ENCODE peak calls at places on chromosomes 5 and 9, in eight cellular contexts. H is lower lobe of right lung, B is mesenchymal stem cell, Q is right lobe of liver, L is HCT116, Y is PC-3, J is pancreas, I is neural progenitor cell. R is an unnamed sample. For H3K4me1 and H3K27me3, the result is how much of the 10 kb centered on the place peaks cover.

GRCh38 chr5:3325206-3325605 is 270.4 kb upstream of the IRX1 start:
- DNase-seq in L (no peak), J (no peak), Y (no peak), Q (no peak), I (peak), H (no peak), B (no peak), R (no peak)

GRCh38 chr9:116572095-116572748 is 114.9 kb upstream of the TRIM32 start:
- DNase-seq in H (peak), L (peak), I (peak), J (peak), Q (peak), B (peak), Y (peak), R (peak)

GRCh38 chr9:8604201-8604600 is 804.6 kb upstream of the DMAC1 start:
- DNase-seq in Q (no peak), Y (no peak), L (no peak), I (no peak), B (peak), J (no peak), H (no peak), R (no peak)

GRCh38 chr5:25979086-25979485 is 1059.3 kb downstream of the CDH9 start:
- DNase-seq in Y (no peak), H (no peak), Q (no peak), I (no peak), L (no peak), B (no peak), J (no peak), R (no peak)

GRCh38 chr5:149442563-149443182 is 63.6 kb upstream of the IL17B start:
- DNase-seq in L (no peak), I (peak), Y (peak), J (peak), B (peak), H (peak), Q (peak), R (peak)

GRCh38 chr9:126613656-126614055 is at the start of gene LMX1B:
- DNase-seq in Y (no peak), J (peak), H (no peak), B (peak), Q (no peak), L (peak), I (peak), R (no peak)

GRCh38 chr5:43416233-43416987 is 4.2 kb upstream of the CCL28 start:
- DNase-seq in B (no peak), I (no peak), J (no peak), L (no peak), Q (no peak), Y (no peak), H (no peak), R (no peak)

GRCh38 chr5:181133610-181134231 is 2.8 kb upstream of the OR2V1 start:
- DNase-seq in Y (peak), H (peak), I (no peak), Q (peak), L (peak), B (peak), J (no peak), R (peak)

GRCh38 chr9:96038914-96039313 is 163.4 kb downstream of the ERCC6L2 start:
- DNase-seq in B (no peak), I (no peak), H (no peak), J (peak), L (no peak), Y (no peak), Q (no peak), R (no peak)
- H3K4me3 ChIP-seq in B (no peak), I (no peak), H (no peak), J (no peak), L (no peak), Y (no peak), Q (no peak), R (no peak)

GRCh38 chr5:96117863-96118651 is 156.4 kb upstream of the ELL2 start:
- DNase-seq in H (no peak), I (no peak), Y (peak), J (no peak), Q (no peak), L (no peak), B (peak), R (peak)
- H3K4me1 ChIP-seq in H (under half), I (under half), Y (under half), J (half or more), Q (under half), L (under half), B (under half), R (under half)

DNA sequence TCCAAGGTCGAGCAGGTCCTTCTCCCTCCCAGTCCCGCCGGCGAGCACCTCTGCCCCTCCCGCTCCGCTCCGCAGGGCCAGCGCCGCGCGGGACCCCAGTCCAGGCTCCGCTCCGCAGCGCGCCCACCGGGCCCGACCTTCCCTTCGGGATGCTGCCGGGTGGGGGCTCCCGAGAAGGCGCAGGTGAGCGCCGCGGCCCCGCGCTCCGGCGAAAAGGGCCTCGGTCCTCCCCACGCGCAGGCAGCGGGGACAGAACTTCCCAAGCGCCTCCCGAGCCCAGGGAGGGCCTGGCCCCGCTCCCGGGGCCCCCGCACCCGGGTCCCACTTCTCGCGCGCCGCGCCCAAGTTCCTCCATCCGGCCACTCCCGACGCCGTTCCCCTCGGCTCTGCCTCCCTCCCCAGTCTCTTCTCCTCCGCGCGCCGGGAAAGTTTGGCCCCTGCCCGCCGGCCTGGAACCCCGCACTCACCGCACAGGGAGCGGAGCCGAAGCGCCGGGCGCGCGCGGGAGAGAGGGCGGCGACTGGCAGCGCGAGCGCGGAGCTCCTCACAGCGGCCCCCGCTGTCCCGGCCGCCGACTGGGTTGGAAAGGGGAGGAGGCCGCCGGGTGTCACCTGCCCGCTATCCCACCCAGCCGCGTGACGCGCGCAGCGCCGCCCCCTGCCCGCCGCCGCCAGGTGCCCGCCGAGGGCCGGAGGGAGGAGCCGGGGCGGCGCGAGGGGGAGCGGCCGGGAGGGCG is at the start of gene ELOVL7:
- DNase-seq in H (peak), L (peak), B (peak), Q (peak), I (peak), Y (peak), J (peak), R (peak)
- H3K27me3 ChIP-seq in H (under half), L (under half), B (half or more), Q (under half), I (under half), Y (under half), J (under half), R (under half)

DNA sequence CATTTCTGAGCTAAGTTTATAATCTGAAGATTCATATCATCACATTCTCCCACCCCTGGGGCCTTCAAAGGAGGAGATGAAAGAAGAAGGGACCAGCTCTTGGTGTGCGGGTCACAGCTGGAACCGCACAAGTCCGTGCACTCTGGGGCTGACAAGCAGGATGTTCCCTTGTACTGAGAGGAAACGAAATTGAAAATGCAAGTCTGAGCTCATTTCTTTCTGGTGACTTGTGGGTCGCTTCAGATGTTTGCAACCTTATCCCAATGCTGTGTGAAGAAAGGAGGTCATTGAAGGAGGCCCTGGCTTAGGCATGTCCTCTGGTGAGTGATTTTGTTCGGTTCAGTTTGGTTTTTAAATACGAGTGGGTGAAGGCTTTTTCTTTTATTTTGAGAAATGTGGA is 59.6 kb downstream of the C9orf152 start:
- DNase-seq in L (no peak), H (no peak), Q (no peak), J (no peak), Y (no peak), B (peak), I (no peak), R (no peak)
- H3K4me3 ChIP-seq in L (no peak), H (peak), Q (no peak), J (no peak), Y (no peak), B (peak), I (no peak), R (no peak)

GRCh38 chr9:86978986-86979385 is 31.7 kb upstream of the GAS1 start:
- DNase-seq in Q (no peak), J (no peak), I (no peak), B (no peak), Y (no peak), L (no peak), H (no peak), R (no peak)
- H3K4me1 ChIP-seq in Q (under half), J (under half), I (under half), B (under half), Y (under half), L (under half), H (under half), R (under half)

GRCh38 chr9:14306672-14307646 is 7.0 kb downstream of the NFIB start:
- DNase-seq in Q (no peak), H (no peak), I (peak), J (no peak), B (no peak), L (no peak), Y (no peak), R (no peak)

GRCh38 chr9:14306188-14306587 is 7.8 kb downstream of the NFIB start:
- DNase-seq in L (no peak), J (no peak), Y (no peak), B (no peak), H (no peak), Q (no peak), I (no peak), R (no peak)

GRCh38 chr9:14308751-14309140 is 5.2 kb downstream of the NFIB start:
- DNase-seq in I (no peak), Q (no peak), H (no peak), B (no peak), Y (no peak), J (no peak), L (no peak), R (no peak)

GRCh38 chr9:14309403-14309802 is 4.5 kb downstream of the NFIB start:
- DNase-seq in H (no peak), J (no peak), Y (peak), Q (no peak), I (no peak), L (no peak), B (peak), R (no peak)

DNA sequence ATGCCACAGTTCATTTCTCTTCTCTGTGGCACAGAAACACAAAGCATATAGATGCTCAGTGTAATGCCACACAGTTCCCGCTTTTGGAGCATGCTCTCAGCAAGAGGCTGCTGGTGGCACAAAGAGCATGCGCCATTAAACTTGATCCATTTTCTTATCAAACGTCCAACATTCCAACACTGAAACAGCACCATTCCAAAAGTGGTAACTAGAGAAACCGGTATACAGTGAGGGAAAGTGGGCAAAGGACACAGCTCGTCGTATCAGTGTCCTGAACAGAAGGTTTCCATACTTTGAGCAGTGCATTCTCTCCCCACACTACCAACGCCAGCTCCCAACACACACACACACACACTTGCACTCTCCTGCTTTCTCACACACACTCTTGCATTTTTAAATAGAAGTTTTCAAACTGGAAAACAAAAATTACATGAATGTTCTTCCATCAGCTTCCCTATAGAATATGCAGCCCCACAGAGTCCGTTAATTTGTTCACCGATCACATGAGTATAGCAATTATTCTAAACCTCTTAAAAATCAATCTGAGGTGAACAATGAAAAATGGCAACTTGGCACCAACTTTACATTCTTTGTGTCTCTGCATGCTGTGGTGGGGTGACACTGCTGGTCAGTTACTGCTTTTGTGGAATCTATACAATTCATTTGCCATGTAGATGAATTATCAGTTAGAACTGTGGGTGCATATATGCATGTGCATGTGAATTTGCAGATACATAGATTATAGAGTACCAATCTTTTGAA is 5.8 kb downstream of the NFIB start:
- DNase-seq in H (no peak), Q (no peak), L (no peak), J (no peak), I (no peak), Y (no peak), B (no peak), R (no peak)
- H3K27me3 ChIP-seq in H (under half), Q (under half), L (under half), J (under half), I (under half), Y (under half), B (under half), R (under half)

DNA sequence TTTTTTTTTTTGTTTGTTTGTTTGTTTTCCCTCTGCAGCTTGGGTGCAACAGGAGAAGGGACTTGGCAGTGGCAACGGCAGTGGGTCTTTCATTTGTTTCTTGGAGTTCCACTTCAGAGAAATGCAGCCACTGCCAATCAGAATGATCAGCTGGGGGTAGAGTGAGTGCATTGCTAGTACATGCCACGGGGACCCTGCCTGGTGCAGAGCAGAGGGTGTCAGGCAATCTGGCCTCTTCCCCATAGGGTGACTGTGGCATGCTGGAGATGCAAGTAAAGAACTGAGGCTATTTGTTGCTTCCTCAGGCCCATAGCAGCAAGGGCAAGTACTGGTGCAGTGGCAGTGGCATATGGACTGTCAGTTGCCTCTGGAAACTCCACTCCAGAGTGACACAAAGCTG is 1073.6 kb upstream of the EDIL3 start:
- DNase-seq in I (no peak), Y (no peak), L (no peak), H (no peak), Q (no peak), B (no peak), J (no peak), R (no peak)
- H3K4me3 ChIP-seq in I (no peak), Y (no peak), L (no peak), H (no peak), Q (no peak), B (no peak), J (no peak), R (no peak)

R was measured in SJSA1.